ENCODE peak calls at places on chromosomes 3 and 15, in nine cellular contexts. One of them, this sample, is unnamed.

GRCh38 chr3:160673188-160673587 is 3.8 kb upstream of the ARL14 start:
- DNase-seq in nephron progenitor cell: no peak
- DNase-seq in NCI-H1092: no peak
- DNase-seq in mesothelial cell of epicardium: no peak
- DNase-seq in sigmoid colon: no peak
- DNase-seq in foreskin fibroblast: no peak
- DNase-seq in upper lobe of right lung: no peak
- DNase-seq in HEK293T: no peak
- DNase-seq in GM23248: no peak
- DNase-seq in this sample: no peak

GRCh38 chr15:73686781-73687256 is 2.6 kb downstream of the CD276 start:
- DNase-seq in nephron progenitor cell: no peak
- DNase-seq in NCI-H1092: no peak
- DNase-seq in mesothelial cell of epicardium: no peak
- DNase-seq in sigmoid colon: peak
- DNase-seq in foreskin fibroblast: peak
- DNase-seq in upper lobe of right lung: no peak
- DNase-seq in HEK293T: no peak
- DNase-seq in GM23248: peak
- DNase-seq in this sample: no peak

GRCh38 chr15:84645997-84646396 is 8.1 kb downstream of the WDR73 start:
- DNase-seq in nephron progenitor cell: no peak
- DNase-seq in NCI-H1092: no peak
- DNase-seq in mesothelial cell of epicardium: no peak
- DNase-seq in sigmoid colon: no peak
- DNase-seq in foreskin fibroblast: no peak
- DNase-seq in upper lobe of right lung: no peak
- DNase-seq in HEK293T: no peak
- DNase-seq in GM23248: no peak
- DNase-seq in this sample: no peak

GRCh38 chr15:72281713-72282112 is 9.4 kb upstream of the PARP6 start:
- DNase-seq in nephron progenitor cell: no peak
- DNase-seq in NCI-H1092: no peak
- DNase-seq in mesothelial cell of epicardium: no peak
- DNase-seq in sigmoid colon: no peak
- DNase-seq in foreskin fibroblast: no peak
- DNase-seq in upper lobe of right lung: no peak
- DNase-seq in HEK293T: no peak
- DNase-seq in GM23248: no peak
- DNase-seq in this sample: no peak

GRCh38 chr15:89401636-89402252 is 67.1 kb upstream of the POLG start:
- DNase-seq in nephron progenitor cell: no peak
- DNase-seq in NCI-H1092: no peak
- DNase-seq in mesothelial cell of epicardium: no peak
- DNase-seq in sigmoid colon: no peak
- DNase-seq in foreskin fibroblast: peak
- DNase-seq in upper lobe of right lung: no peak
- DNase-seq in HEK293T: no peak
- DNase-seq in GM23248: peak
- DNase-seq in this sample: no peak

GRCh38 chr3:115627180-115628074 is 4.1 kb downstream of the GAP43 start:
- DNase-seq in nephron progenitor cell: no peak
- DNase-seq in NCI-H1092: no peak
- DNase-seq in mesothelial cell of epicardium: no peak
- DNase-seq in sigmoid colon: no peak
- DNase-seq in foreskin fibroblast: no peak
- DNase-seq in upper lobe of right lung: no peak
- DNase-seq in HEK293T: peak
- DNase-seq in GM23248: no peak
- DNase-seq in this sample: no peak

GRCh38 chr15:90336705-90337141 is 15.4 kb upstream of the ZNF774 start:
- DNase-seq in nephron progenitor cell: no peak
- DNase-seq in NCI-H1092: no peak
- DNase-seq in mesothelial cell of epicardium: no peak
- DNase-seq in sigmoid colon: peak
- DNase-seq in foreskin fibroblast: peak
- DNase-seq in upper lobe of right lung: no peak
- DNase-seq in HEK293T: no peak
- DNase-seq in GM23248: peak
- DNase-seq in this sample: no peak

GRCh38 chr3:43531835-43532234 is 90.0 kb downstream of the ANO10 start:
- DNase-seq in nephron progenitor cell: no peak
- DNase-seq in NCI-H1092: no peak
- DNase-seq in mesothelial cell of epicardium: no peak
- DNase-seq in sigmoid colon: no peak
- DNase-seq in foreskin fibroblast: peak
- DNase-seq in upper lobe of right lung: no peak
- DNase-seq in HEK293T: no peak
- DNase-seq in GM23248: peak
- DNase-seq in this sample: no peak

GRCh38 chr3:27914199-27914598 is 192.1 kb upstream of the EOMES start:
- DNase-seq in nephron progenitor cell: no peak
- DNase-seq in NCI-H1092: no peak
- DNase-seq in mesothelial cell of epicardium: no peak
- DNase-seq in sigmoid colon: no peak
- DNase-seq in foreskin fibroblast: no peak
- DNase-seq in upper lobe of right lung: no peak
- DNase-seq in HEK293T: peak
- DNase-seq in GM23248: peak
- DNase-seq in this sample: no peak

GRCh38 chr3:176521531-176522175 is 675.6 kb downstream of the TBL1XR1 start:
- DNase-seq in nephron progenitor cell: no peak
- DNase-seq in NCI-H1092: no peak
- DNase-seq in mesothelial cell of epicardium: no peak
- DNase-seq in sigmoid colon: no peak
- DNase-seq in foreskin fibroblast: peak
- DNase-seq in upper lobe of right lung: no peak
- DNase-seq in HEK293T: no peak
- DNase-seq in GM23248: peak
- DNase-seq in this sample: no peak

GRCh38 chr3:45064512-45065372 is 38.6 kb downstream of the CLEC3B start:
- DNase-seq in nephron progenitor cell: no peak
- DNase-seq in NCI-H1092: no peak
- DNase-seq in mesothelial cell of epicardium: no peak
- DNase-seq in sigmoid colon: no peak
- DNase-seq in foreskin fibroblast: peak
- DNase-seq in upper lobe of right lung: no peak
- DNase-seq in HEK293T: no peak
- DNase-seq in GM23248: peak
- DNase-seq in this sample: no peak

GRCh38 chr3:14991818-14992612 is 44.6 kb downstream of the NR2C2 start:
- DNase-seq in nephron progenitor cell: no peak
- DNase-seq in NCI-H1092: no peak
- DNase-seq in mesothelial cell of epicardium: no peak
- DNase-seq in sigmoid colon: no peak
- DNase-seq in foreskin fibroblast: peak
- DNase-seq in upper lobe of right lung: no peak
- DNase-seq in HEK293T: no peak
- DNase-seq in GM23248: peak
- DNase-seq in this sample: no peak

This sample was measured in NCI-H774.